ENCODE peak calls at places on chromosomes 3 and 15, in ten cellular contexts. One of them, this sample, is unnamed. For H3K27me3, the result is how much of the 10 kb centered on the place peaks cover.

GRCh38 chr3:82133070-82133606 is 371.7 kb upstream of the GBE1 start:
- DNase-seq in fibroblast of lung: peak
- DNase-seq in CD4-positive, alpha-beta T cell: peak
- DNase-seq in Peyer's patch: peak
- DNase-seq in heart right ventricle: peak
- DNase-seq in aorta: peak
- DNase-seq in neural progenitor cell: peak
- DNase-seq in foreskin keratinocyte: peak
- DNase-seq in WERI-Rb-1: peak
- DNase-seq in cardiac muscle cell: peak
- DNase-seq in this sample: peak

GRCh38 chr3:183279371-183279770 is 26.3 kb downstream of the B3GNT5 start:
- DNase-seq in aorta: no peak
- DNase-seq in cardiac muscle cell: no peak
- DNase-seq in CD4-positive, alpha-beta T cell: no peak
- DNase-seq in neural progenitor cell: no peak
- DNase-seq in WERI-Rb-1: no peak
- DNase-seq in Peyer's patch: no peak
- DNase-seq in foreskin keratinocyte: no peak
- DNase-seq in fibroblast of lung: no peak
- DNase-seq in heart right ventricle: no peak
- DNase-seq in this sample: no peak

GRCh38 chr3:35183915-35184675 is 455.2 kb upstream of the ARPP21 start:
- DNase-seq in WERI-Rb-1: no peak
- DNase-seq in foreskin keratinocyte: peak
- DNase-seq in aorta: no peak
- DNase-seq in Peyer's patch: no peak
- DNase-seq in cardiac muscle cell: no peak
- DNase-seq in fibroblast of lung: peak
- DNase-seq in CD4-positive, alpha-beta T cell: no peak
- DNase-seq in neural progenitor cell: no peak
- DNase-seq in heart right ventricle: no peak
- DNase-seq in this sample: no peak

GRCh38 chr15:89820651-89821611 is 6.3 kb upstream of the ANPEP start:
- DNase-seq in Peyer's patch: no peak
- DNase-seq in neural progenitor cell: no peak
- DNase-seq in CD4-positive, alpha-beta T cell: no peak
- DNase-seq in cardiac muscle cell: no peak
- DNase-seq in heart right ventricle: no peak
- DNase-seq in fibroblast of lung: peak
- DNase-seq in aorta: peak
- DNase-seq in foreskin keratinocyte: peak
- DNase-seq in WERI-Rb-1: no peak
- DNase-seq in this sample: no peak

GRCh38 chr3:11998091-11998490 is 6.1 kb upstream of the SYN2 start:
- DNase-seq in heart right ventricle: no peak
- DNase-seq in neural progenitor cell: no peak
- DNase-seq in foreskin keratinocyte: no peak
- DNase-seq in aorta: no peak
- DNase-seq in fibroblast of lung: no peak
- DNase-seq in WERI-Rb-1: no peak
- DNase-seq in CD4-positive, alpha-beta T cell: no peak
- DNase-seq in cardiac muscle cell: no peak
- DNase-seq in Peyer's patch: no peak
- DNase-seq in this sample: no peak

GRCh38 chr3:146702237-146702636 is 97.1 kb upstream of the PLSCR5 start:
- DNase-seq in cardiac muscle cell: no peak
- DNase-seq in neural progenitor cell: no peak
- DNase-seq in foreskin keratinocyte: no peak
- DNase-seq in aorta: no peak
- DNase-seq in CD4-positive, alpha-beta T cell: no peak
- DNase-seq in fibroblast of lung: no peak
- DNase-seq in heart right ventricle: no peak
- DNase-seq in WERI-Rb-1: no peak
- DNase-seq in Peyer's patch: no peak
- DNase-seq in this sample: no peak

GRCh38 chr3:154182322-154182922 is 61.2 kb downstream of the ARHGEF26 start:
- DNase-seq in CD4-positive, alpha-beta T cell: no peak
- DNase-seq in neural progenitor cell: no peak
- DNase-seq in aorta: no peak
- DNase-seq in cardiac muscle cell: no peak
- DNase-seq in Peyer's patch: no peak
- DNase-seq in foreskin keratinocyte: no peak
- DNase-seq in heart right ventricle: no peak
- DNase-seq in WERI-Rb-1: no peak
- DNase-seq in fibroblast of lung: no peak
- DNase-seq in this sample: no peak

GRCh38 chr15:94131875-94132274 is 99.5 kb upstream of the MCTP2 start:
- DNase-seq in cardiac muscle cell: no peak
- DNase-seq in aorta: no peak
- DNase-seq in fibroblast of lung: no peak
- DNase-seq in CD4-positive, alpha-beta T cell: no peak
- DNase-seq in neural progenitor cell: no peak
- DNase-seq in Peyer's patch: no peak
- DNase-seq in heart right ventricle: no peak
- DNase-seq in foreskin keratinocyte: no peak
- DNase-seq in WERI-Rb-1: no peak
- DNase-seq in this sample: no peak

GRCh38 chr3:179652467-179653105 is at the start of gene USP13:
- DNase-seq in aorta: peak
- DNase-seq in Peyer's patch: peak
- DNase-seq in foreskin keratinocyte: peak
- DNase-seq in CD4-positive, alpha-beta T cell: peak
- DNase-seq in cardiac muscle cell: peak
- DNase-seq in WERI-Rb-1: peak
- DNase-seq in heart right ventricle: peak
- DNase-seq in fibroblast of lung: peak
- DNase-seq in neural progenitor cell: peak
- DNase-seq in this sample: peak

GRCh38 chr3:45795882-45796765 is at the start of gene SLC6A20:
- DNase-seq in heart right ventricle: no peak
- DNase-seq in cardiac muscle cell: peak
- DNase-seq in fibroblast of lung: no peak
- DNase-seq in foreskin keratinocyte: peak
- DNase-seq in CD4-positive, alpha-beta T cell: no peak
- DNase-seq in aorta: no peak
- DNase-seq in neural progenitor cell: peak
- DNase-seq in WERI-Rb-1: no peak
- DNase-seq in Peyer's patch: peak
- DNase-seq in this sample: no peak

GRCh38 chr3:166837535-166837934 is 542.6 kb downstream of the ZBBX start:
- DNase-seq in aorta: no peak
- DNase-seq in CD4-positive, alpha-beta T cell: no peak
- DNase-seq in cardiac muscle cell: peak
- DNase-seq in Peyer's patch: no peak
- DNase-seq in heart right ventricle: no peak
- DNase-seq in foreskin keratinocyte: peak
- DNase-seq in WERI-Rb-1: peak
- DNase-seq in neural progenitor cell: peak
- DNase-seq in fibroblast of lung: no peak
- DNase-seq in this sample: no peak

GRCh38 chr15:69602921-69603320 is 150.3 kb downstream of the RPLP1 start:
- DNase-seq in cardiac muscle cell: no peak
- DNase-seq in neural progenitor cell: no peak
- DNase-seq in heart right ventricle: no peak
- DNase-seq in Peyer's patch: peak
- DNase-seq in CD4-positive, alpha-beta T cell: no peak
- DNase-seq in aorta: no peak
- DNase-seq in WERI-Rb-1: no peak
- DNase-seq in foreskin keratinocyte: no peak
- DNase-seq in fibroblast of lung: peak
- DNase-seq in this sample: no peak

GRCh38 chr15:69600556-69601085 is 148.0 kb downstream of the RPLP1 start:
- DNase-seq in aorta: no peak
- DNase-seq in CD4-positive, alpha-beta T cell: no peak
- DNase-seq in foreskin keratinocyte: no peak
- DNase-seq in fibroblast of lung: no peak
- DNase-seq in cardiac muscle cell: no peak
- DNase-seq in neural progenitor cell: no peak
- DNase-seq in WERI-Rb-1: no peak
- DNase-seq in Peyer's patch: peak
- DNase-seq in heart right ventricle: no peak
- DNase-seq in this sample: no peak

GRCh38 chr15:69604050-69604378 is 151.4 kb downstream of the RPLP1 start:
- DNase-seq in foreskin keratinocyte: peak
- DNase-seq in CD4-positive, alpha-beta T cell: no peak
- DNase-seq in Peyer's patch: peak
- DNase-seq in aorta: no peak
- DNase-seq in fibroblast of lung: no peak
- DNase-seq in heart right ventricle: no peak
- DNase-seq in cardiac muscle cell: no peak
- DNase-seq in neural progenitor cell: no peak
- DNase-seq in WERI-Rb-1: peak
- DNase-seq in this sample: no peak

GRCh38 chr15:69603369-69604049 is 150.9 kb downstream of the RPLP1 start:
- DNase-seq in Peyer's patch: no peak
- DNase-seq in WERI-Rb-1: no peak
- DNase-seq in heart right ventricle: no peak
- DNase-seq in neural progenitor cell: no peak
- DNase-seq in aorta: no peak
- DNase-seq in fibroblast of lung: no peak
- DNase-seq in CD4-positive, alpha-beta T cell: no peak
- DNase-seq in foreskin keratinocyte: no peak
- DNase-seq in cardiac muscle cell: no peak
- DNase-seq in this sample: no peak

DNA sequence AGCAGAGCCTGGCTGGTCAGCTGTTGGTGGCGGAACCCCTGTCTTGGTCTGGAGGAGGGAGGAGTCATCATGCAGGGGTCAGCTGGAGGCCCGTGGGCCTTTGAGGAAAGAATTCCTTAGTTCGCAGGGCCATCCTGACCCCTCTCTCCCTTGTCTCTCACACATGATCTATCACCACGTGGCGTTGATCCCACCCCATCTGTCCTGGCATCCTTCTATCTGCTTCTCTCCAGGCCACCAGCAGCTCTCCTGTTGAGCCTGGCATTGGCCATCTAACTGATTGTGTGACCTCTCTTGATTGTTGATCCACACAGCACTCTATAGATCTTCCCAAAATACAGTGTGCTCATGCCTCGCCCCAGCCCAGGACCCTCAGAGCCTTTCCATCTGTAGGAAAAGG is 149.5 kb downstream of the RPLP1 start:
- DNase-seq in fibroblast of lung: no peak
- DNase-seq in cardiac muscle cell: no peak
- DNase-seq in CD4-positive, alpha-beta T cell: no peak
- DNase-seq in heart right ventricle: no peak
- DNase-seq in neural progenitor cell: no peak
- DNase-seq in aorta: no peak
- DNase-seq in WERI-Rb-1: no peak
- DNase-seq in foreskin keratinocyte: no peak
- DNase-seq in Peyer's patch: peak
- DNase-seq in this sample: no peak
- H3K27me3 ChIP-seq in fibroblast of lung: under half
- H3K27me3 ChIP-seq in cardiac muscle cell: under half
- H3K27me3 ChIP-seq in CD4-positive, alpha-beta T cell: under half
- H3K27me3 ChIP-seq in heart right ventricle: under half
- H3K27me3 ChIP-seq in neural progenitor cell: under half
- H3K27me3 ChIP-seq in aorta: under half
- H3K27me3 ChIP-seq in WERI-Rb-1: under half
- H3K27me3 ChIP-seq in foreskin keratinocyte: half or more
- H3K27me3 ChIP-seq in Peyer's patch: under half
- H3K27me3 ChIP-seq in this sample: under half

GRCh38 chr3:128495435-128495970 is 2.5 kb upstream of the GATA2 start:
- DNase-seq in fibroblast of lung: no peak
- DNase-seq in aorta: no peak
- DNase-seq in WERI-Rb-1: no peak
- DNase-seq in foreskin keratinocyte: no peak
- DNase-seq in cardiac muscle cell: no peak
- DNase-seq in CD4-positive, alpha-beta T cell: no peak
- DNase-seq in neural progenitor cell: no peak
- DNase-seq in heart right ventricle: no peak
- DNase-seq in Peyer's patch: peak
- DNase-seq in this sample: no peak
- H3K27me3 ChIP-seq in fibroblast of lung: half or more
- H3K27me3 ChIP-seq in aorta: under half
- H3K27me3 ChIP-seq in WERI-Rb-1: half or more
- H3K27me3 ChIP-seq in foreskin keratinocyte: half or more
- H3K27me3 ChIP-seq in cardiac muscle cell: half or more
- H3K27me3 ChIP-seq in CD4-positive, alpha-beta T cell: half or more
- H3K27me3 ChIP-seq in neural progenitor cell: half or more
- H3K27me3 ChIP-seq in heart right ventricle: under half
- H3K27me3 ChIP-seq in Peyer's patch: under half
- H3K27me3 ChIP-seq in this sample: half or more

GRCh38 chr15:76377217-76377616 is 40.6 kb downstream of the ISL2 start:
- DNase-seq in heart right ventricle: no peak
- DNase-seq in WERI-Rb-1: no peak
- DNase-seq in Peyer's patch: no peak
- DNase-seq in aorta: no peak
- DNase-seq in neural progenitor cell: no peak
- DNase-seq in CD4-positive, alpha-beta T cell: no peak
- DNase-seq in fibroblast of lung: no peak
- DNase-seq in cardiac muscle cell: no peak
- DNase-seq in foreskin keratinocyte: no peak
- DNase-seq in this sample: no peak
- H3K27me3 ChIP-seq in heart right ventricle: under half
- H3K27me3 ChIP-seq in WERI-Rb-1: under half
- H3K27me3 ChIP-seq in Peyer's patch: under half
- H3K27me3 ChIP-seq in aorta: under half
- H3K27me3 ChIP-seq in neural progenitor cell: under half
- H3K27me3 ChIP-seq in CD4-positive, alpha-beta T cell: under half
- H3K27me3 ChIP-seq in fibroblast of lung: under half
- H3K27me3 ChIP-seq in cardiac muscle cell: under half
- H3K27me3 ChIP-seq in foreskin keratinocyte: under half
- H3K27me3 ChIP-seq in this sample: under half

GRCh38 chr15:77634266-77634962 is 1.7 kb upstream of the LINGO1 start:
- DNase-seq in WERI-Rb-1: peak
- DNase-seq in Peyer's patch: peak
- DNase-seq in cardiac muscle cell: peak
- DNase-seq in CD4-positive, alpha-beta T cell: peak
- DNase-seq in foreskin keratinocyte: peak
- DNase-seq in neural progenitor cell: peak
- DNase-seq in heart right ventricle: peak
- DNase-seq in aorta: peak
- DNase-seq in fibroblast of lung: peak
- DNase-seq in this sample: peak
- H3K27me3 ChIP-seq in WERI-Rb-1: under half
- H3K27me3 ChIP-seq in Peyer's patch: under half
- H3K27me3 ChIP-seq in cardiac muscle cell: under half
- H3K27me3 ChIP-seq in CD4-positive, alpha-beta T cell: half or more
- H3K27me3 ChIP-seq in foreskin keratinocyte: half or more
- H3K27me3 ChIP-seq in neural progenitor cell: under half
- H3K27me3 ChIP-seq in heart right ventricle: under half
- H3K27me3 ChIP-seq in aorta: under half
- H3K27me3 ChIP-seq in fibroblast of lung: under half
- H3K27me3 ChIP-seq in this sample: half or more

GRCh38 chr15:82646250-82647044 is 716 bp downstream of the CPEB1 start:
- DNase-seq in CD4-positive, alpha-beta T cell: no peak
- DNase-seq in aorta: no peak
- DNase-seq in fibroblast of lung: no peak
- DNase-seq in Peyer's patch: no peak
- DNase-seq in foreskin keratinocyte: no peak
- DNase-seq in cardiac muscle cell: peak
- DNase-seq in WERI-Rb-1: no peak
- DNase-seq in heart right ventricle: no peak
- DNase-seq in neural progenitor cell: peak
- DNase-seq in this sample: no peak
- H3K27me3 ChIP-seq in CD4-positive, alpha-beta T cell: half or more
- H3K27me3 ChIP-seq in aorta: under half
- H3K27me3 ChIP-seq in fibroblast of lung: under half
- H3K27me3 ChIP-seq in Peyer's patch: under half
- H3K27me3 ChIP-seq in foreskin keratinocyte: half or more
- H3K27me3 ChIP-seq in cardiac muscle cell: half or more
- H3K27me3 ChIP-seq in WERI-Rb-1: under half
- H3K27me3 ChIP-seq in heart right ventricle: half or more
- H3K27me3 ChIP-seq in neural progenitor cell: half or more
- H3K27me3 ChIP-seq in this sample: half or more